ENCODE peak calls at places on chromosome 19, in six cellular contexts. Y, I, Q, A, T and L are unnamed samples.

GRCh38 chr19:55467236-55468053 is 2.9 kb upstream of the C19orf85 start:
- DNase-seq in Y (peak), I (peak), Q (peak), A (peak), T (no peak), L (no peak)

GRCh38 chr19:45691516-45692186 is at the start of gene SNRPD2:
- DNase-seq in Y (peak), I (peak), Q (peak), A (peak), T (peak), L (peak)

GRCh38 chr19:53394522-53394973 is 401 bp upstream of the ZNF765 start:
- DNase-seq in Y (peak), I (peak), Q (peak), A (peak), T (peak), L (peak)

GRCh38 chr19:10112895-10113591 is 1.6 kb downstream of the P2RY11 start:
- DNase-seq in Y (peak), I (peak), Q (no peak), A (no peak), T (no peak), L (no peak)

GRCh38 chr19:45444318-45445041 is 20.8 kb upstream of the ERCC1 start:
- DNase-seq in Y (peak), I (peak), Q (peak), A (peak), T (no peak), L (peak)

GRCh38 chr19:8573316-8573715 is 3.9 kb downstream of the MYO1F start:
- DNase-seq in Y (no peak), I (no peak), Q (no peak), A (no peak), T (no peak), L (no peak)

GRCh38 chr19:31347356-31347755 is 1.9 kb downstream of the TSHZ3 start:
- DNase-seq in Y (no peak), I (no peak), Q (no peak), A (peak), T (no peak), L (no peak)

GRCh38 chr19:12838182-12838890 is at the start of gene MAST1:
- DNase-seq in Y (no peak), I (peak), Q (no peak), A (no peak), T (no peak), L (peak)

GRCh38 chr19:32471095-32471494 is 65.5 kb downstream of the DPY19L3 start:
- DNase-seq in Y (no peak), I (no peak), Q (no peak), A (no peak), T (no peak), L (no peak)

GRCh38 chr19:16085115-16085514 is 8.8 kb downstream of the TPM4 start:
- DNase-seq in Y (no peak), I (peak), Q (no peak), A (peak), T (no peak), L (no peak)

GRCh38 chr19:4061178-4061682 is 5.5 kb downstream of the ZBTB7A start:
- DNase-seq in Y (peak), I (peak), Q (peak), A (no peak), T (no peak), L (no peak)

GRCh38 chr19:33813391-33814101 is 16.9 kb downstream of the KCTD15 start:
- DNase-seq in Y (no peak), I (no peak), Q (no peak), A (no peak), T (no peak), L (peak)

GRCh38 chr19:7706188-7706530 is 4.2 kb upstream of the FCER2 start:
- DNase-seq in Y (no peak), I (no peak), Q (no peak), A (no peak), T (no peak), L (no peak)

GRCh38 chr19:36169084-36169760 is 17.0 kb upstream of the COX7A1 start:
- DNase-seq in Y (no peak), I (no peak), Q (no peak), A (no peak), T (no peak), L (no peak)

GRCh38 chr19:31761281-31761913 is 412.2 kb upstream of the TSHZ3 start:
- DNase-seq in Y (no peak), I (no peak), Q (no peak), A (no peak), T (no peak), L (no peak)

GRCh38 chr19:15188851-15189250 is 11.9 kb downstream of the NOTCH3 start:
- DNase-seq in Y (no peak), I (no peak), Q (no peak), A (no peak), T (no peak), L (no peak)

GRCh38 chr19:41934849-41935374 is 6.7 kb upstream of the ERFL start:
- DNase-seq in Y (peak), I (peak), Q (no peak), A (peak), T (no peak), L (peak)

GRCh38 chr19:5155586-5156210 is 184.9 kb downstream of the PTPRS start:
- DNase-seq in Y (peak), I (no peak), Q (no peak), A (no peak), T (no peak), L (peak)

GRCh38 chr19:44903602-44904425 is 1.8 kb upstream of the APOE start:
- DNase-seq in Y (peak), I (peak), Q (peak), A (peak), T (no peak), L (peak)

GRCh38 chr19:45140144-45140503 is 20.7 kb downstream of the NKPD1 start:
- DNase-seq in Y (no peak), I (no peak), Q (no peak), A (no peak), T (no peak), L (no peak)

GRCh38 chr19:34316741-34317241 is 48.2 kb upstream of the GPI start:
- DNase-seq in Y (no peak), I (peak), Q (no peak), A (peak), T (no peak), L (no peak)

GRCh38 chr19:11692127-11692790 is 46.5 kb downstream of the ZNF823 start:
- DNase-seq in Y (no peak), I (no peak), Q (no peak), A (no peak), T (no peak), L (no peak)

GRCh38 chr19:58468216-58468839 is 1.4 kb downstream of the ZNF324 start:
- DNase-seq in Y (no peak), I (peak), Q (no peak), A (peak), T (no peak), L (no peak)
- H3K4me3 ChIP-seq in Y (no peak), I (peak), Q (no peak), A (no peak), T (peak), L (peak)

GRCh38 chr19:57466489-57466888 is 9.5 kb upstream of the VN1R1 start:
- DNase-seq in Y (no peak), I (no peak), Q (no peak), A (no peak), T (no peak), L (no peak)
- H3K4me3 ChIP-seq in Y (no peak), I (no peak), Q (no peak), A (no peak), T (no peak), L (no peak)

DNA sequence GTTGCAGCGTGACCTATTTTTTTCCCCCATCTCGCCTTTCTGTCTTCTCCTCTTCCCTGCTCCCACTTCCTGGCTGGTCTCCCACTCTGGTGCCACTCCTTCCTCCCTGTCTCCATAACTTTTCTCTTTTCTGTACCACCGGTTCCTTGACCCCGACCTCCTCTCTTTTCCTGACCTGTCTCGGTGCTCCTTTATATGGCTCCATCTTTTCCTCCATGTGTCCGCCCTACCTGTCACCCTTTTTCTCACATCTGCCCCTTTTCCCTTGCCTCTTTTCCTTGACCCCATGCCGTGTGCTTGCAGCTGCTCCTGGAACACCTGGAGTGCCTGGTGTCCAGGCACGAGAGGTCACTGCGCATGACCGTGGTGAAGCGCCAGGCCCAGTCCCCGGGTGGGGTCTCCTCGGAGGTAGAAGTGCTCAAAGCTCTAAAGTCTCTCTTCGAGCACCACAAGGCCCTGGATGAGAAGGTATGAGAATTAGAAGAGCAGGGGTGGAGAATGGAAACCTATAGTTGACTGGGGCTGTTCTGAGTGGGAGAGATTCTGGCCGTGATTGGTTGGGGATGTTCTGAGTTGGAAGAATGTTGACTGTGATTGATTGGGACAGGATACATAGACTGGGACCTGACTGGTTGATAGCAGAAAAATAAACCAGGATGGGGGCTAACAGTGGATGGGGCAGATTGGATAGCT is 9.3 kb downstream of the PPFIA3 start:
- DNase-seq in Y (no peak), I (no peak), Q (no peak), A (no peak), T (no peak), L (no peak)
- H3K4me3 ChIP-seq in Y (no peak), I (peak), Q (peak), A (no peak), T (no peak), L (no peak)

GRCh38 chr19:18203863-18204393 is at the start of gene RAB3A:
- DNase-seq in Y (peak), I (peak), Q (peak), A (peak), T (peak), L (peak)

GRCh38 chr19:18208098-18208951 is 4.5 kb upstream of the RAB3A start:
- DNase-seq in Y (peak), I (peak), Q (no peak), A (peak), T (no peak), L (no peak)

GRCh38 chr19:18205180-18205915 is 1.5 kb upstream of the RAB3A start:
- DNase-seq in Y (peak), I (peak), Q (peak), A (peak), T (no peak), L (peak)

GRCh38 chr19:18204394-18205179 is 745 bp upstream of the RAB3A start:
- DNase-seq in Y (peak), I (no peak), Q (no peak), A (no peak), T (no peak), L (no peak)

DNA sequence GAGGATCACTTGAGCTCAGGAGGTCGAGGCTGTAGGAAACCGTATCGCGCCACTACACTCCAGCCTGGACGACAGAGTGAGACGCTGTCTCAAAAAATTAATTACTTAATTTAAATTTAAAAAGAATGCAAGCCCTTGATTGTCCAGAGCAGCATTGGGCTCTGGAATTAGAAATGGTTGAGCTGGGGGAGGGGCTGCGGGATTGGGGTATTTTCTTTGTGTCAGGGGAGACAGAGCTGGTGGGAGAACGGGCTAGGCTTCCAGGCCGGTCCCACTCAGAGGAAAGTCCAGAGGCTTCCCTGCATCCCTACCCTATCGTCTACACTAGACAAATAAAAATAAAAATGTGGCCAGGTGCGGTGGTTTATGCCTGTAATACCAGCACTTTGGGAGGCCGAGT is 2.2 kb upstream of the RAB3A start:
- DNase-seq in Y (no peak), I (no peak), Q (no peak), A (no peak), T (no peak), L (no peak)
- H3K4me3 ChIP-seq in Y (no peak), I (no peak), Q (peak), A (no peak), T (no peak), L (peak)

GRCh38 chr19:20422616-20423205 is 142.9 kb downstream of the ZNF737 start:
- DNase-seq in Y (no peak), I (no peak), Q (no peak), A (no peak), T (no peak), L (no peak)
- H3K4me3 ChIP-seq in Y (no peak), I (no peak), Q (peak), A (no peak), T (no peak), L (peak)

DNA sequence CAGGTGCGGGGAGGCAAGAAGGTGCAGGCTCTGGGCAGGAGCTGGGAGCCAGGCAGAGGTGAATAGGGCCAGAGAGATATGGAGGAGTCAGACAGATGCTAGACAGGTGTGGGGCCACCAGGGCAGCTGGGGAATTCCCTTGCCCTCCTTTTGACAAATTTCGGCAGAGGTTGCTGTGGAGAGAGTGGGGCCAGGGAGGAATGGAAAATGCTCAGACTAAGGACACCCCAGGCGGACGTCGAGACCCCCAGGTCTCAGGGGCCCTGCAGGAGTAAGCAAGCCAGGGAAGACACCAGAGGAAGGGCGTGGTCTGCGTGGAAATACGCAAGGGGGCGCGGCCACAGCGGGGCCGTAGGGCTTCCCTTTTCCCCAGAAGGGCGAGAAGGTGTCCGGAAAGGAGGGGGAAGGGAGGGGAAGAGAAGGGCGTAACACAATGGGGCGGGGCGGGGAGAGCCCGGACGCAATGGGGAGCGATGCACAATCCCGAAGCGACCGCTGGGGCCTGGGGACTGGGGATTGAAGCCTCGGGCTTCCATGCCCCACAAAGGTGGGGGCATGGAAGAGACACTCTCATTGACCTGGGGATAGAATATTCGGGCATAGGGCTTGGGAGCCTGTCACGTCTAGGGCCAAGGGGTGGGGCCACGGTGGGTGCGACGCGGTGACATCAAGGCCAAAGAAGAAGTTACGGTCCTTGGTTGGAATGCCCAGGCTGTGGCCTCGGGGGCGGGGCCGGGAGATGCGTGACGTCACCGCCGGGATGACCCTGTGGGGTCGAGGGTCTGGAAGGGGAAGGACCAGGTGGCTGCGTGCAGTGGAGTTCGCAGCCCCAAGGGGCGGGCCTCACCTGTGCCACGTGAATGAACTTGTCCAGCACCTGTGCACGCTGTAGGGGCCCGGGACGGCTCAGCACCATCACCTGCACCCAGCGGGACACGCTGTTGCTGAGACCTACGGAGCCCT is 8.2 kb downstream of the RASGRP4 start:
- DNase-seq in Y (peak), I (peak), Q (peak), A (no peak), T (no peak), L (no peak)
- H3K4me3 ChIP-seq in Y (no peak), I (peak), Q (peak), A (no peak), T (peak), L (peak)

GRCh38 chr19:30029721-30030510 is 87.9 kb downstream of the URI1 start:
- DNase-seq in Y (no peak), I (peak), Q (no peak), A (peak), T (peak), L (no peak)
- H3K4me3 ChIP-seq in Y (no peak), I (peak), Q (no peak), A (no peak), T (no peak), L (no peak)

DNA sequence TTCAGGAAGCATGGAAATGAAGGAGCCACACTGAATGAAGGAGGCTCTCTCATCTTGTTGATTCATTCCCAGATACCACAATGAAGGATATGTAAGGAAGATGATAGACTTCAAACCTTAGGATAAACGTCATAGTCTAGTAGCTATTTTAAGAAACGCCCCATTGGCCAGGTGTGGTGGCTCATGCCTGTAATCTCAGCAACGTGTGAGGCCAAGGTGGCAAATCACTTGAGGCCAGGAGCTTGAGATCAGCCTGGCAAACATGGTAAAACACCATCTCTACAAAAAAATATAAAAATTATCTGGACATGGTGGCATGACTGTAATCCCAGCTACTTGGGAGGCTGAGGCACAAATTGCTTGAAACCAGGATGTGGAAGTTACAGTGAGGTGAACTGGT is 17.1 kb upstream of the ZNF841 start:
- DNase-seq in Y (no peak), I (no peak), Q (no peak), A (no peak), T (no peak), L (no peak)
- H3K4me3 ChIP-seq in Y (no peak), I (no peak), Q (no peak), A (no peak), T (no peak), L (no peak)